ENCODE peak calls at places on chromosomes 3 and 15, in nine cellular contexts. One of them, this sample, is unnamed.

GRCh38 chr3:4981160-4981687 is 2.0 kb downstream of the BHLHE40 start:
- DNase-seq in vagina: no peak
- DNase-seq in A549: peak
- DNase-seq in body of pancreas: peak
- DNase-seq in K562: no peak
- DNase-seq in prostate gland: no peak
- DNase-seq in GM12892: no peak
- DNase-seq in uterus: no peak
- DNase-seq in Peyer's patch: no peak
- DNase-seq in this sample: no peak

GRCh38 chr3:48708481-48708889 is 8.5 kb downstream of the IP6K2 start:
- DNase-seq in Peyer's patch: no peak
- DNase-seq in K562: no peak
- DNase-seq in A549: no peak
- DNase-seq in uterus: no peak
- DNase-seq in GM12892: no peak
- DNase-seq in vagina: no peak
- DNase-seq in body of pancreas: no peak
- DNase-seq in prostate gland: no peak
- DNase-seq in this sample: no peak

GRCh38 chr3:187211532-187212274 is 14.4 kb downstream of the RTP1 start:
- DNase-seq in vagina: no peak
- DNase-seq in A549: no peak
- DNase-seq in prostate gland: no peak
- DNase-seq in uterus: no peak
- DNase-seq in GM12892: no peak
- DNase-seq in Peyer's patch: no peak
- DNase-seq in body of pancreas: no peak
- DNase-seq in K562: no peak
- DNase-seq in this sample: no peak

GRCh38 chr3:59143447-59143846 is 93.6 kb upstream of the CFAP20DC start:
- DNase-seq in K562: no peak
- DNase-seq in GM12892: no peak
- DNase-seq in prostate gland: no peak
- DNase-seq in body of pancreas: no peak
- DNase-seq in vagina: no peak
- DNase-seq in uterus: no peak
- DNase-seq in Peyer's patch: no peak
- DNase-seq in A549: peak
- DNase-seq in this sample: no peak

GRCh38 chr3:9214599-9214998 is 34.8 kb downstream of the SRGAP3 start:
- DNase-seq in A549: no peak
- DNase-seq in K562: no peak
- DNase-seq in uterus: no peak
- DNase-seq in GM12892: no peak
- DNase-seq in prostate gland: no peak
- DNase-seq in vagina: no peak
- DNase-seq in Peyer's patch: no peak
- DNase-seq in body of pancreas: no peak
- DNase-seq in this sample: no peak

GRCh38 chr15:64216722-64217428 is 54.1 kb upstream of the PPIB start:
- DNase-seq in uterus: no peak
- DNase-seq in K562: peak
- DNase-seq in Peyer's patch: no peak
- DNase-seq in vagina: no peak
- DNase-seq in prostate gland: no peak
- DNase-seq in body of pancreas: peak
- DNase-seq in GM12892: no peak
- DNase-seq in A549: no peak
- DNase-seq in this sample: peak

GRCh38 chr3:115644391-115644790 is 21.1 kb downstream of the GAP43 start:
- DNase-seq in Peyer's patch: no peak
- DNase-seq in body of pancreas: no peak
- DNase-seq in K562: no peak
- DNase-seq in vagina: no peak
- DNase-seq in prostate gland: no peak
- DNase-seq in A549: no peak
- DNase-seq in GM12892: no peak
- DNase-seq in uterus: no peak
- DNase-seq in this sample: no peak

GRCh38 chr3:125042725-125043406 is 12.9 kb downstream of the HEG1 start:
- DNase-seq in body of pancreas: no peak
- DNase-seq in K562: no peak
- DNase-seq in GM12892: no peak
- DNase-seq in Peyer's patch: no peak
- DNase-seq in uterus: peak
- DNase-seq in A549: no peak
- DNase-seq in prostate gland: no peak
- DNase-seq in vagina: no peak
- DNase-seq in this sample: no peak

GRCh38 chr15:93035953-93036810 is 52.8 kb downstream of the RGMA start:
- DNase-seq in A549: peak
- DNase-seq in Peyer's patch: peak
- DNase-seq in uterus: no peak
- DNase-seq in GM12892: no peak
- DNase-seq in K562: peak
- DNase-seq in body of pancreas: peak
- DNase-seq in vagina: no peak
- DNase-seq in prostate gland: no peak
- DNase-seq in this sample: peak

GRCh38 chr15:28942046-28942445 is 56.3 kb downstream of the APBA2 start:
- DNase-seq in GM12892: no peak
- DNase-seq in body of pancreas: no peak
- DNase-seq in A549: no peak
- DNase-seq in Peyer's patch: no peak
- DNase-seq in vagina: no peak
- DNase-seq in uterus: no peak
- DNase-seq in K562: no peak
- DNase-seq in prostate gland: no peak
- DNase-seq in this sample: no peak

GRCh38 chr3:143172313-143173054 is 52.9 kb downstream of the CHST2 start:
- DNase-seq in uterus: no peak
- DNase-seq in body of pancreas: no peak
- DNase-seq in Peyer's patch: no peak
- DNase-seq in prostate gland: no peak
- DNase-seq in A549: no peak
- DNase-seq in GM12892: no peak
- DNase-seq in K562: no peak
- DNase-seq in vagina: no peak
- DNase-seq in this sample: no peak

GRCh38 chr15:89067751-89068150 is 20.5 kb upstream of the ABHD2 start:
- DNase-seq in Peyer's patch: no peak
- DNase-seq in A549: no peak
- DNase-seq in prostate gland: no peak
- DNase-seq in vagina: no peak
- DNase-seq in uterus: no peak
- DNase-seq in body of pancreas: no peak
- DNase-seq in K562: no peak
- DNase-seq in GM12892: no peak
- DNase-seq in this sample: no peak

GRCh38 chr3:34362910-34363309 is 564.5 kb downstream of the PDCD6IP start:
- DNase-seq in prostate gland: peak
- DNase-seq in vagina: no peak
- DNase-seq in Peyer's patch: no peak
- DNase-seq in GM12892: no peak
- DNase-seq in K562: no peak
- DNase-seq in body of pancreas: no peak
- DNase-seq in uterus: no peak
- DNase-seq in A549: no peak
- DNase-seq in this sample: no peak

GRCh38 chr3:62589078-62589477 is 215.7 kb upstream of the FEZF2 start:
- DNase-seq in prostate gland: no peak
- DNase-seq in A549: no peak
- DNase-seq in body of pancreas: no peak
- DNase-seq in vagina: no peak
- DNase-seq in Peyer's patch: no peak
- DNase-seq in GM12892: no peak
- DNase-seq in uterus: no peak
- DNase-seq in K562: no peak
- DNase-seq in this sample: no peak

GRCh38 chr3:62587579-62588031 is 214.3 kb upstream of the FEZF2 start:
- DNase-seq in uterus: no peak
- DNase-seq in K562: no peak
- DNase-seq in prostate gland: no peak
- DNase-seq in vagina: no peak
- DNase-seq in GM12892: no peak
- DNase-seq in A549: no peak
- DNase-seq in body of pancreas: no peak
- DNase-seq in Peyer's patch: no peak
- DNase-seq in this sample: no peak

GRCh38 chr3:62586356-62586755 is 213.0 kb upstream of the FEZF2 start:
- DNase-seq in A549: no peak
- DNase-seq in K562: no peak
- DNase-seq in vagina: no peak
- DNase-seq in GM12892: no peak
- DNase-seq in body of pancreas: no peak
- DNase-seq in Peyer's patch: no peak
- DNase-seq in uterus: no peak
- DNase-seq in prostate gland: no peak
- DNase-seq in this sample: no peak

GRCh38 chr3:62585861-62586260 is 212.5 kb upstream of the FEZF2 start:
- DNase-seq in GM12892: no peak
- DNase-seq in prostate gland: no peak
- DNase-seq in uterus: no peak
- DNase-seq in vagina: no peak
- DNase-seq in K562: no peak
- DNase-seq in body of pancreas: no peak
- DNase-seq in A549: no peak
- DNase-seq in Peyer's patch: no peak
- DNase-seq in this sample: no peak

DNA sequence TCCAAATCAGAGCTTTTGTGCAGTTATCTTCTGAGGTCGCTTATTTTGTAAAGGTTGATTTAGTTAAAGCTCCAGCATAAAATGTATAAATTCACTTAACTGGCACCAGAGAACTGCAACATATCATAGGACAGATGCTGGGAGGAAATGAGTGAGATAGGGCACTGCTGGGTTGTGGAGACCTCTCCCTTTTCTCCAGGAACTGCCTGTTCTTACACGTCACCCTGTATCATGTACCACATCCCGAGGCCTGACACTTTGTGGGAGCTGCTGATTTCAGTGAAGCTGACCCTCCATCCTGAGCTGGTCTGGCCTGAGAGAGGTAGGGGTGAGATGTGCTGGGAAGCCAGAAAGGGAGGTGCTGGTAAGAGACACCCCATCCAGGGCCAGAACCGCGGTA is 213.8 kb upstream of the FEZF2 start:
- DNase-seq in vagina: no peak
- DNase-seq in prostate gland: no peak
- DNase-seq in Peyer's patch: no peak
- DNase-seq in body of pancreas: no peak
- DNase-seq in GM12892: no peak
- DNase-seq in A549: no peak
- DNase-seq in K562: no peak
- DNase-seq in uterus: no peak
- DNase-seq in this sample: no peak
- TF ChIP-seq POLR2A in vagina: no peak
- TF ChIP-seq POLR2A in prostate gland: no peak
- TF ChIP-seq POLR2A in Peyer's patch: no peak
- TF ChIP-seq POLR2A in body of pancreas: no peak
- TF ChIP-seq POLR2A in GM12892: no peak
- TF ChIP-seq POLR2A in A549: no peak
- TF ChIP-seq POLR2A in K562: no peak
- TF ChIP-seq POLR2A in uterus: no peak
- TF ChIP-seq POLR2A in this sample: no peak

DNA sequence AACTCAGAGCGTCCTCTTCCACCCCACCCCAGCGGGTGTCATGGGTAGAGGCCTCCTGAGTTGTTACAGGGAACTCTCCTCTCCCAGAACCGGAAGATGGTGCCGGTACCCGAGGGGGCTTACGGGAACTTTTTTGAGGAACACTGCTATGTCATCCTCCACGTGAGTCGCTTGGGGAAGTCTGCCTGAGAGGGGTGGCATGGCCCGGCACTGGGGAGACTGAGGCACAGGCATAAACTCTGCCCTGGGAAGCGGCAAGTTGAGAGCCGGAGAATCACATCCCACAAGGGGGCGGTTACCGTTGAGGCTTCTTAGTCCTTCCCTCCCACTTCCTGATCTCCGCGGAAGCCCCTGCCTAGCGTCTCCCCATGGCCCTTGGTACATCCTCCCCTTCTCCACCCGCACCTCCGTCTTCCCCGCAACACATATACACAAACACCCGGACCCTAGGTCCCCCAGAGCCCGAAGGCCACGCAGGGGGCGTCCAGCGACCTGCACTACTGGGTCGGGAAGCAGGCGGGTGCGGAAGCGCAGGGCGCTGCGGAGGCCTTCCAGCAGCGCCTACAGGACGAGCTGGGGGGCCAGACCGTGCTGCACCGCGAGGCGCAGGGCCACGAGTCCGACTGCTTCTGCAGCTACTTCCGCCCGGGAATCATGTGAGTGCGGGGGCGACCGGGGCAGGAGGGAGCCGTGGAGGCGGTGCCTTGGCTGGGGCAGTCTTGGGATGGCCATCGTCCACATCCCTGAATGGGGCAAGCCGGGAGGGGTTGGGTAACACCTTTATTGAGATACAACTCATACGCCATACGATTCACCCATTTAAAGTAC is 3.4 kb downstream of the VILL start:
- DNase-seq in body of pancreas: peak
- DNase-seq in GM12892: peak
- DNase-seq in uterus: peak
- DNase-seq in vagina: no peak
- DNase-seq in A549: no peak
- DNase-seq in prostate gland: peak
- DNase-seq in K562: peak
- DNase-seq in Peyer's patch: peak
- DNase-seq in this sample: peak
- TF ChIP-seq POLR2A in body of pancreas: peak
- TF ChIP-seq POLR2A in GM12892: peak
- TF ChIP-seq POLR2A in uterus: peak
- TF ChIP-seq POLR2A in vagina: peak
- TF ChIP-seq POLR2A in A549: no peak
- TF ChIP-seq POLR2A in prostate gland: no peak
- TF ChIP-seq POLR2A in K562: peak
- TF ChIP-seq POLR2A in Peyer's patch: peak
- TF ChIP-seq POLR2A in this sample: peak

GRCh38 chr3:47475570-47476329 is at the start of gene SCAP:
- DNase-seq in prostate gland: peak
- DNase-seq in Peyer's patch: peak
- DNase-seq in K562: peak
- DNase-seq in A549: peak
- DNase-seq in uterus: peak
- DNase-seq in body of pancreas: peak
- DNase-seq in vagina: peak
- DNase-seq in GM12892: peak
- DNase-seq in this sample: peak
- TF ChIP-seq POLR2A in prostate gland: peak
- TF ChIP-seq POLR2A in Peyer's patch: peak
- TF ChIP-seq POLR2A in K562: peak
- TF ChIP-seq POLR2A in A549: peak
- TF ChIP-seq POLR2A in uterus: peak
- TF ChIP-seq POLR2A in body of pancreas: peak
- TF ChIP-seq POLR2A in vagina: no peak
- TF ChIP-seq POLR2A in GM12892: peak
- TF ChIP-seq POLR2A in this sample: peak

DNA sequence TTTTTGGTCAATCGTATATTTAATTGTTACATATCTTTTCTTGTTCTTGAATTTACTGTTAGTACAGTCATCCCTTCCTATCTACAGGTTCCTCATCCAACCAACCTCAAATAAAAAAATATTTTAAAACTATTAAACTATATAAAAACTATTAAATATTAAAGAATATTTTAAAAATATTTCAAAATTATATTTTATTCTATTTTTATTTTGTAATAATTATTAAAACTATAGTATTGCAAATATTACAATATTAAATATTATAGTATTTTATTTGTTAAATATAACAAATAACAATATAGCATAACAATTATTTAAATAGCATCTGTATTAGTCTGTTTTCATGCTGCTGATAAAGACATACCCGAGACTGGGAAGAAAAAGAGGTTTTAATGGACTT is 357.9 kb upstream of the GOLIM4 start:
- DNase-seq in body of pancreas: no peak
- DNase-seq in GM12892: no peak
- DNase-seq in K562: no peak
- DNase-seq in vagina: no peak
- DNase-seq in Peyer's patch: no peak
- DNase-seq in A549: no peak
- DNase-seq in prostate gland: no peak
- DNase-seq in uterus: no peak
- DNase-seq in this sample: no peak
- TF ChIP-seq POLR2A in body of pancreas: no peak
- TF ChIP-seq POLR2A in GM12892: no peak
- TF ChIP-seq POLR2A in K562: no peak
- TF ChIP-seq POLR2A in vagina: no peak
- TF ChIP-seq POLR2A in Peyer's patch: no peak
- TF ChIP-seq POLR2A in A549: no peak
- TF ChIP-seq POLR2A in prostate gland: no peak
- TF ChIP-seq POLR2A in uterus: no peak
- TF ChIP-seq POLR2A in this sample: no peak

This sample was measured in erythroblast.